ENCODE peak calls at places on chromosomes 4 and X, in four cellular contexts. U, Y, Q and B are unnamed samples. For H3K4me1, the result is how much of the 10 kb centered on the place peaks cover.

GRCh38 chr4:41977709-41978108 is 3.8 kb upstream of the DCAF4L1 start:
- DNase-seq in Q (no peak), Y (no peak), U (no peak), B (no peak)

GRCh38 chr4:10094841-10095240 is 21.8 kb downstream of the WDR1 start:
- DNase-seq in Y (no peak), Q (no peak), U (no peak), B (no peak)

GRCh38 chr4:83075271-83075670 is 39.3 kb downstream of the PLAC8 start:
- DNase-seq in Y (no peak), Q (no peak), U (no peak), B (no peak)

GRCh38 chr4:76753814-76754213 is 144.1 kb downstream of the SOWAHB start:
- DNase-seq in Y (no peak), U (no peak), Q (no peak), B (no peak)

GRCh38 chrX:2449135-2449886 is 51.5 kb downstream of the DHRSX start:
- DNase-seq in U (no peak), Q (no peak), Y (no peak), B (no peak)

GRCh38 chrX:31333181-31333831 is 261.5 kb upstream of the FTHL17 start:
- DNase-seq in Y (no peak), U (no peak), Q (no peak), B (no peak)

GRCh38 chr4:123547818-123548200 is 151.2 kb downstream of the SPRY1 start:
- DNase-seq in Y (no peak), Q (no peak), U (no peak), B (no peak)

GRCh38 chr4:89660851-89661250 is 176.1 kb downstream of the SNCA start:
- DNase-seq in U (no peak), Q (no peak), Y (no peak), B (no peak)

GRCh38 chrX:70009049-70009448 is 40.7 kb downstream of the AWAT2 start:
- DNase-seq in Y (no peak), Q (no peak), U (no peak), B (no peak)

GRCh38 chr4:10509733-10510132 is 52.5 kb upstream of the ZNF518B start:
- DNase-seq in Y (no peak), U (no peak), Q (no peak), B (no peak)

GRCh38 chr4:182918044-182918607 is 940 bp upstream of the DCTD start:
- DNase-seq in Q (peak), Y (no peak), U (no peak), B (no peak)

GRCh38 chr4:47002593-47002992 is 9.2 kb upstream of the GABRA4 start:
- DNase-seq in U (no peak), Q (no peak), Y (no peak), B (peak)

GRCh38 chr4:123121241-123121907 is 199.0 kb upstream of the NUDT6 start:
- DNase-seq in U (no peak), Q (no peak), Y (peak), B (no peak)

GRCh38 chr4:6608758-6609414 is 31.6 kb upstream of the MRFAP1 start:
- DNase-seq in Q (no peak), Y (no peak), U (no peak), B (peak)

GRCh38 chr4:95290702-95291101 is 258.1 kb downstream of the UNC5C start:
- DNase-seq in U (no peak), Y (no peak), Q (no peak), B (no peak)

GRCh38 chr4:147591048-147591577 is 26.1 kb upstream of the TMEM184C start:
- DNase-seq in Q (no peak), U (no peak), Y (no peak), B (no peak)

GRCh38 chrX:149631293-149632165 is at the start of gene TMEM185A:
- DNase-seq in U (peak), Q (no peak), Y (peak), B (peak)

GRCh38 chrX:52577464-52578173 is 60.8 kb upstream of the XAGE1B start:
- DNase-seq in Q (no peak), U (no peak), Y (no peak), B (no peak)

GRCh38 chr4:11931266-11931665 is 502.6 kb upstream of the HS3ST1 start:
- DNase-seq in U (no peak), Y (no peak), Q (no peak), B (no peak)

GRCh38 chr4:40918330-40918729 is 168.6 kb downstream of the NSUN7 start:
- DNase-seq in Q (no peak), U (no peak), Y (no peak), B (no peak)

GRCh38 chrX:10648608-10649007 is 28.2 kb upstream of the MID1 start:
- DNase-seq in U (no peak), Q (no peak), Y (no peak), B (no peak)

GRCh38 chr4:31189938-31190337 is 469.8 kb downstream of the PCDH7 start:
- DNase-seq in Q (no peak), Y (no peak), U (no peak), B (no peak)

GRCh38 chr4:119692001-119692400 is 63.4 kb upstream of the PDE5A start:
- DNase-seq in Q (no peak), U (no peak), Y (no peak), B (no peak)

GRCh38 chr4:88690355-88690754 is 7.3 kb downstream of the NAP1L5 start:
- DNase-seq in Y (no peak), Q (no peak), U (no peak), B (no peak)

GRCh38 chr4:26751838-26752237 is 108.8 kb upstream of the STIM2 start:
- DNase-seq in U (no peak), Y (no peak), Q (peak), B (no peak)

GRCh38 chrX:9913041-9913440 is 54.1 kb upstream of the CLDN34 start:
- DNase-seq in Y (no peak), Q (no peak), U (no peak), B (no peak)

DNA sequence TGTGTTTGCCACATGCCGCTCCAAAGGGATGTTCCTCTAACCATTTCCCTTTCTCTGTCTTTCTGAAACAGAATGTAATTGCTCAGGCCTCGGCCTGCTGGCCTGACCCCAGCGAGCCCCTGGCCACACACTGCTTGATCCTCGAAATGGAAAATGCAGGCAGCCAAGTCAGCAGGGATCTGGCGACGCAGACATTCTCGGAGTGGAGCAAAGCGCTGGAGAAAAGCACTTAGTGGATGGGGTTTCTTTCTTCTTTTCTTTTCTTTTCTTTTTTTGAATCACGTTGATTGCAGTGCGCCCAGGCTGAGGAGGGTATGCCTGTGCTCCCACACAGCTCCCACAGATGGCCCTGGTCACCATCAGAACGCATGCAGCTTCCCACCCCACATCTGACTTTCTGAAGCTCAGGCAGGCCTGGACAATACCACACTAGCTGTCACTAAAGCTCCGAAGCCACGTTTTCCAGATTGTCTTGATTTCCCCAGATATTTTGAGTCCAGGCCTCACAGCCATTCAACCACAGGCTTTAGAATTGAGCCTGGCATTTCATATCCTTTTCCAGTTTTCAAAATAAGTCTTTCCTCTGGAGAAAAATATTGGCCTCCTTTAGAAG is 113.8 kb downstream of the ENPP6 start:
- DNase-seq in U (no peak), Y (no peak), Q (no peak), B (no peak)
- H3K4me1 ChIP-seq in U (under half), Y (under half), Q (under half), B (under half)

GRCh38 chrX:63561425-63561824 is 210.3 kb upstream of the SPIN4 start:
- DNase-seq in U (no peak), Q (no peak), Y (no peak), B (no peak)

DNA sequence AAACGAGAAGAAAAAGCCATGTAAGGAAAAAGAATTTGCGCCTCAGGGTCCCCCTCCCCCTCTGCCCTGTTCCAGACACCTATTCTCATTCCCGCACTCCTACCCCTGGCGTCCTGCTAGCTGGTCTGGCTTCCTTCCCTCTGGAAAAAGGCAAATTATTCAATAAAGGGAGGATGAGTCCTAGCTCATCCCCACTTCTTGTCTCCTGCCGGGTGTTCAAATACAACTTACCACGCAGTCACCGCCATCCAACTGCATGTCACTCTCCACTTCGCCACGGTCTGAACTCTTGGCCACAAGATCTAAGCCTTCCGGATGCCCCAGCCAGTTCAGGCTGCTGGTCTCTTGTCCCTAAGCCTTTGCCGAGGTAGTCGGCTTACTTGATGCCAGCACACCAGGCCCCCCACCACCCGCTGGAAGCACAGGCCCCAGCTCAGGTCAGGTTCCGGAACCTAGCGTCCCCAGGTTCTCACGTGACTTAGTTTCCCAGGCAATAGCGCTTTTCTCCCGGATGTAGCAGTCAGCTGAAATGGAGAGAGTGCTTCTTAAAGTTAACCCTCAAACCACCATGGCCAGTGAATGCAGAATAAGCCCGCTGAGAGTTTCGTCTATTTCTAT is 209.6 kb upstream of the SPIN4 start:
- DNase-seq in Q (peak), U (peak), Y (peak), B (peak)
- TF ChIP-seq POLR2AphosphoS5 in Q (peak), U (no peak), Y (peak), B (peak)

GRCh38 chr4:75643651-75644050 is 13.3 kb upstream of the CDKL2 start:
- DNase-seq in Y (no peak), U (no peak), Q (no peak), B (no peak)
- TF ChIP-seq JUNB in Y (no peak), U (no peak), Q (no peak), B (no peak)

DNA sequence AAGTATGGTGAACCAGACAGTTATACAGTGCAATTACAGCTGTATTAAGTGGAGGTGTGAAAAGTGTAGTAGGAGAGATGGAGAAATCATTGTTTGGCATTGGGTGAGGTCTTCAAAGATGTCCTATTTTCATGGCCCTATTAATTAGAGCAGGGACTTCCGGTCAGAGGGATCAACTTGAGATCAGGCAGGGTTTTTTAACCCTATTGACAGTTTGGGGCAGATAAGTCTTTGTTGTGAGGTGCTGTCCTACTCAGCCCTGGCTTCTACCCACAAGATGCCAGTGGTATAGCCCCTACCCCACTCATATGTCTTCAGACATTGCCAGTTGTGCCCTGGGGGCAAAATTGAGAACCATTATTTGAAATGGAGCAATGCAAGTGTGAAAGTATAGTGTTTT is 9.9 kb downstream of the USP9X start:
- DNase-seq in U (no peak), Q (no peak), Y (no peak), B (no peak)
- H3K4me1 ChIP-seq in U (under half), Q (under half), Y (under half), B (half or more)

GRCh38 chr4:158810487-158811215 is 41.8 kb downstream of the FNIP2 start:
- DNase-seq in Q (no peak), Y (no peak), U (no peak), B (no peak)

GRCh38 chr4:158812543-158812942 is 43.7 kb downstream of the FNIP2 start:
- DNase-seq in U (no peak), Q (no peak), Y (peak), B (no peak)

GRCh38 chr4:158812133-158812532 is 43.3 kb downstream of the FNIP2 start:
- DNase-seq in Y (no peak), Q (no peak), U (no peak), B (no peak)

GRCh38 chr4:158811216-158811540 is 42.4 kb downstream of the FNIP2 start:
- DNase-seq in Q (no peak), Y (no peak), U (no peak), B (no peak)

DNA sequence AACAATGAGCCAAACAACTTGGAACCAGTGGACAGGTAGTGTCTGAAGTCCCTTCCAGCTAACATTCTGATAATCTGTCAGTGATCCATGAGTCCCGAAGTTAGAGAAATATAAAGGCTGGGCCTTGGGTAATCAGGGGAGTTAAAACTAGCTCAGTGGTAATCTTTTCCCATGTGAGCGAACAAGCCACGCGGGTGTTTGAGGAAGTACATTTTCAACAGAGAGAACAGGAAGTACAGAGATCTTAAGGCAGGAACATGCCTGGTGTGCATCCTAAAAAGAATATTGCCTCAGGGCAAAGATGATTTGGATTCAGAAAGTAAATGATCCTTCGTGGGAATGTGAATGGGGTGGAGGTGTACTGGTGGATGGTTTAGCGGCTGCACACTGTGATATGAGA is 42.9 kb downstream of the FNIP2 start:
- DNase-seq in U (no peak), Q (no peak), Y (no peak), B (no peak)
- TF ChIP-seq POLR2AphosphoS5 in U (no peak), Q (peak), Y (no peak), B (no peak)

DNA sequence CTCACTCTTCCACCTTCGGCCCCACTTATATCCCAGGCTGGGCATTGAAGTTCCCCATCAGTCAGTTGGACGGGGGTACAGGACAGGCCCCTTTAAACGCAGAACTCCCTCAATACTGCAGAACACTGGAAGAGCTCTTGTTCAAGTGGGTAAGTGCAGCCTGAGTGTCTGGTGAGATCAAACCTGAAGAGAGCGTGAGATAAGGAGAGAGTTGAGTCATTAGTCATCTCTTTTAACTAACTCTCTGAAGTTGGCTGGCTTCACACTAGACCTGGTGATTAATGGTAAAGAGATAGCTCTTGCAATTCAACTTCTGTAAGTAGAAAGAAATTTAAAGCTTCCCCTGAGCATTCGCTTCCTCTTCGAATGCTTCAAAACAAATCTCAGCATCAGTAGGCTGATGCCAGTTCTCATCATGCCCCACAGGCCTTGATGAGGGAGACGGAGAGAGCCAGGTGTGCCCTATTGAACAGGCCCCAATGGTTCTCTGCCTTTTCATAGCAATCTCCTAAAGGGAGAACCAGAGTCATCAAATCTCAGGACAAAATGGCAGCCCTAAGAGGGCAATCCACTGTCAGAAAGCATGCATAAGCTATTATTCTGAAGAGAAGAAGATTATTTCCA is 41.0 kb upstream of the JADE1 start:
- DNase-seq in Y (no peak), Q (no peak), U (no peak), B (no peak)
- TF ChIP-seq JUNB in Y (no peak), Q (no peak), U (no peak), B (no peak)